ENCODE peak calls at places on chromosomes 5 and 9, in seven cellular contexts. One of them, this sample, is unnamed.
A peak's percentile ranks its signal among the peaks of the same experiment; 100 is the strongest.

GRCh38 chr5:10111575-10111974 is 138.1 kb downstream of the ATPSCKMT start:
- DNase-seq in ovary: no peak
- DNase-seq in amniotic stem cell: peak; percentile 54
- DNase-seq in IMR-90: peak; percentile 54
- DNase-seq in GDM1: peak; percentile 26
- DNase-seq in activated CD4-positive, alpha-beta T cell treated with anti-CD3 and anti-CD28 coated beads, Interleukin-2, amount 50 U/mL, for 1 hour: no peak
- DNase-seq in CD8-positive, alpha-beta T cell: no peak
- DNase-seq in this sample: peak; percentile 11

GRCh38 chr5:54313311-54314270 is 3.2 kb upstream of the ARL15 start:
- DNase-seq in ovary: no peak
- DNase-seq in amniotic stem cell: no peak
- DNase-seq in IMR-90: no peak
- DNase-seq in GDM1: no peak
- DNase-seq in activated CD4-positive, alpha-beta T cell treated with anti-CD3 and anti-CD28 coated beads, Interleukin-2, amount 50 U/mL, for 1 hour: no peak
- DNase-seq in CD8-positive, alpha-beta T cell: no peak
- DNase-seq in this sample: no peak

GRCh38 chr5:154899107-154899816 is 38.7 kb downstream of the GEMIN5 start:
- DNase-seq in ovary: no peak
- DNase-seq in amniotic stem cell: no peak
- DNase-seq in IMR-90: no peak
- DNase-seq in GDM1: no peak
- DNase-seq in activated CD4-positive, alpha-beta T cell treated with anti-CD3 and anti-CD28 coated beads, Interleukin-2, amount 50 U/mL, for 1 hour: no peak
- DNase-seq in CD8-positive, alpha-beta T cell: no peak
- DNase-seq in this sample: no peak

GRCh38 chr5:72070519-72070918 is 36.8 kb upstream of the MAP1B start:
- DNase-seq in ovary: no peak
- DNase-seq in amniotic stem cell: no peak
- DNase-seq in IMR-90: no peak
- DNase-seq in GDM1: no peak
- DNase-seq in activated CD4-positive, alpha-beta T cell treated with anti-CD3 and anti-CD28 coated beads, Interleukin-2, amount 50 U/mL, for 1 hour: no peak
- DNase-seq in CD8-positive, alpha-beta T cell: no peak
- DNase-seq in this sample: no peak

GRCh38 chr9:110700953-110701352 is 32.4 kb downstream of the MUSK start:
- DNase-seq in ovary: no peak
- DNase-seq in amniotic stem cell: peak; percentile 18
- DNase-seq in IMR-90: peak; percentile 65
- DNase-seq in GDM1: no peak
- DNase-seq in activated CD4-positive, alpha-beta T cell treated with anti-CD3 and anti-CD28 coated beads, Interleukin-2, amount 50 U/mL, for 1 hour: no peak
- DNase-seq in CD8-positive, alpha-beta T cell: no peak
- DNase-seq in this sample: no peak

GRCh38 chr5:96016216-96016615 is 54.6 kb upstream of the ELL2 start:
- DNase-seq in ovary: no peak
- DNase-seq in amniotic stem cell: no peak
- DNase-seq in IMR-90: peak; percentile 35
- DNase-seq in GDM1: no peak
- DNase-seq in activated CD4-positive, alpha-beta T cell treated with anti-CD3 and anti-CD28 coated beads, Interleukin-2, amount 50 U/mL, for 1 hour: no peak
- DNase-seq in CD8-positive, alpha-beta T cell: no peak
- DNase-seq in this sample: no peak

GRCh38 chr9:116450378-116451139 is 236.5 kb upstream of the TRIM32 start:
- DNase-seq in ovary: no peak
- DNase-seq in amniotic stem cell: no peak
- DNase-seq in IMR-90: peak; percentile 75
- DNase-seq in GDM1: no peak
- DNase-seq in activated CD4-positive, alpha-beta T cell treated with anti-CD3 and anti-CD28 coated beads, Interleukin-2, amount 50 U/mL, for 1 hour: no peak
- DNase-seq in CD8-positive, alpha-beta T cell: no peak
- DNase-seq in this sample: no peak

GRCh38 chr5:132492386-132492785 is 1.8 kb upstream of the IRF1 start:
- DNase-seq in ovary: no peak
- DNase-seq in amniotic stem cell: no peak
- DNase-seq in IMR-90: peak; percentile 52
- DNase-seq in GDM1: no peak
- DNase-seq in activated CD4-positive, alpha-beta T cell treated with anti-CD3 and anti-CD28 coated beads, Interleukin-2, amount 50 U/mL, for 1 hour: no peak
- DNase-seq in CD8-positive, alpha-beta T cell: no peak
- DNase-seq in this sample: no peak

GRCh38 chr5:96997265-96997859 is 61.5 kb downstream of the LNPEP start:
- DNase-seq in ovary: no peak
- DNase-seq in amniotic stem cell: no peak
- DNase-seq in IMR-90: peak; percentile 63
- DNase-seq in GDM1: no peak
- DNase-seq in activated CD4-positive, alpha-beta T cell treated with anti-CD3 and anti-CD28 coated beads, Interleukin-2, amount 50 U/mL, for 1 hour: no peak
- DNase-seq in CD8-positive, alpha-beta T cell: no peak
- DNase-seq in this sample: no peak

GRCh38 chr5:144864113-144864512 is 693.4 kb downstream of the KCTD16 start:
- DNase-seq in ovary: no peak
- DNase-seq in amniotic stem cell: no peak
- DNase-seq in IMR-90: no peak
- DNase-seq in GDM1: no peak
- DNase-seq in activated CD4-positive, alpha-beta T cell treated with anti-CD3 and anti-CD28 coated beads, Interleukin-2, amount 50 U/mL, for 1 hour: no peak
- DNase-seq in CD8-positive, alpha-beta T cell: no peak
- DNase-seq in this sample: no peak

GRCh38 chr5:170971-171800 is 20.1 kb upstream of the LRRC14B start:
- DNase-seq in ovary: peak; percentile 93
- DNase-seq in amniotic stem cell: no peak
- DNase-seq in IMR-90: no peak
- DNase-seq in GDM1: no peak
- DNase-seq in activated CD4-positive, alpha-beta T cell treated with anti-CD3 and anti-CD28 coated beads, Interleukin-2, amount 50 U/mL, for 1 hour: no peak
- DNase-seq in CD8-positive, alpha-beta T cell: no peak
- DNase-seq in this sample: no peak

GRCh38 chr9:117073539-117074336 is 341.1 kb downstream of the ASTN2 start:
- DNase-seq in ovary: no peak
- DNase-seq in amniotic stem cell: no peak
- DNase-seq in IMR-90: no peak
- DNase-seq in GDM1: no peak
- DNase-seq in activated CD4-positive, alpha-beta T cell treated with anti-CD3 and anti-CD28 coated beads, Interleukin-2, amount 50 U/mL, for 1 hour: no peak
- DNase-seq in CD8-positive, alpha-beta T cell: no peak
- DNase-seq in this sample: peak; percentile 34

GRCh38 chr5:110807174-110807573 is 68.4 kb downstream of the SLC25A46 start:
- DNase-seq in ovary: peak; percentile 24
- DNase-seq in amniotic stem cell: no peak
- DNase-seq in IMR-90: peak; percentile 19
- DNase-seq in GDM1: no peak
- DNase-seq in activated CD4-positive, alpha-beta T cell treated with anti-CD3 and anti-CD28 coated beads, Interleukin-2, amount 50 U/mL, for 1 hour: no peak
- DNase-seq in CD8-positive, alpha-beta T cell: no peak
- DNase-seq in this sample: no peak

GRCh38 chr9:106860731-106861584 is 2.0 kb upstream of the ZNF462 start:
- DNase-seq in ovary: peak; percentile 49
- DNase-seq in amniotic stem cell: no peak
- DNase-seq in IMR-90: peak; percentile 38
- DNase-seq in GDM1: no peak
- DNase-seq in activated CD4-positive, alpha-beta T cell treated with anti-CD3 and anti-CD28 coated beads, Interleukin-2, amount 50 U/mL, for 1 hour: no peak
- DNase-seq in CD8-positive, alpha-beta T cell: no peak
- DNase-seq in this sample: no peak

GRCh38 chr5:127871448-127872153 is 168.4 kb downstream of the CCDC192 start:
- DNase-seq in ovary: no peak
- DNase-seq in amniotic stem cell: no peak
- DNase-seq in IMR-90: no peak
- DNase-seq in GDM1: no peak
- DNase-seq in activated CD4-positive, alpha-beta T cell treated with anti-CD3 and anti-CD28 coated beads, Interleukin-2, amount 50 U/mL, for 1 hour: no peak
- DNase-seq in CD8-positive, alpha-beta T cell: no peak
- DNase-seq in this sample: no peak

GRCh38 chr5:53820119-53820801 is 259.8 kb downstream of the NDUFS4 start:
- DNase-seq in ovary: no peak
- DNase-seq in amniotic stem cell: no peak
- DNase-seq in IMR-90: no peak
- DNase-seq in GDM1: no peak
- DNase-seq in activated CD4-positive, alpha-beta T cell treated with anti-CD3 and anti-CD28 coated beads, Interleukin-2, amount 50 U/mL, for 1 hour: no peak
- DNase-seq in CD8-positive, alpha-beta T cell: no peak
- DNase-seq in this sample: no peak

GRCh38 chr9:19550009-19550408 is 141.2 kb downstream of the ACER2 start:
- DNase-seq in ovary: no peak
- DNase-seq in amniotic stem cell: no peak
- DNase-seq in IMR-90: no peak
- DNase-seq in GDM1: no peak
- DNase-seq in activated CD4-positive, alpha-beta T cell treated with anti-CD3 and anti-CD28 coated beads, Interleukin-2, amount 50 U/mL, for 1 hour: no peak
- DNase-seq in CD8-positive, alpha-beta T cell: no peak
- DNase-seq in this sample: no peak

GRCh38 chr5:158727771-158728311 is 371.9 kb downstream of the EBF1 start:
- DNase-seq in ovary: peak; percentile 80
- DNase-seq in amniotic stem cell: no peak
- DNase-seq in IMR-90: no peak
- DNase-seq in GDM1: no peak
- DNase-seq in activated CD4-positive, alpha-beta T cell treated with anti-CD3 and anti-CD28 coated beads, Interleukin-2, amount 50 U/mL, for 1 hour: no peak
- DNase-seq in CD8-positive, alpha-beta T cell: no peak
- DNase-seq in this sample: no peak

GRCh38 chr9:75147638-75148037 is 59.3 kb downstream of the OSTF1 start:
- DNase-seq in ovary: no peak
- DNase-seq in amniotic stem cell: no peak
- DNase-seq in IMR-90: peak; percentile 19
- DNase-seq in GDM1: peak; percentile 63
- DNase-seq in activated CD4-positive, alpha-beta T cell treated with anti-CD3 and anti-CD28 coated beads, Interleukin-2, amount 50 U/mL, for 1 hour: no peak
- DNase-seq in CD8-positive, alpha-beta T cell: no peak
- DNase-seq in this sample: no peak

GRCh38 chr9:72271617-72272478 is 93.2 kb downstream of the ZFAND5 start:
- DNase-seq in ovary: peak; percentile 21
- DNase-seq in amniotic stem cell: peak; percentile 57
- DNase-seq in IMR-90: peak; percentile 55
- DNase-seq in GDM1: no peak
- DNase-seq in activated CD4-positive, alpha-beta T cell treated with anti-CD3 and anti-CD28 coated beads, Interleukin-2, amount 50 U/mL, for 1 hour: peak; percentile 20
- DNase-seq in CD8-positive, alpha-beta T cell: peak; percentile 50
- DNase-seq in this sample: peak; percentile 51

GRCh38 chr5:109063223-109063622 is 315.5 kb downstream of the FER start:
- DNase-seq in ovary: no peak
- DNase-seq in amniotic stem cell: peak; percentile 20
- DNase-seq in IMR-90: peak; percentile 11
- DNase-seq in GDM1: no peak
- DNase-seq in activated CD4-positive, alpha-beta T cell treated with anti-CD3 and anti-CD28 coated beads, Interleukin-2, amount 50 U/mL, for 1 hour: no peak
- DNase-seq in CD8-positive, alpha-beta T cell: no peak
- DNase-seq in this sample: no peak

GRCh38 chr9:128729302-128729701 is 5.4 kb upstream of the ZDHHC12 start:
- DNase-seq in ovary: no peak
- DNase-seq in amniotic stem cell: no peak
- DNase-seq in IMR-90: no peak
- DNase-seq in GDM1: no peak
- DNase-seq in activated CD4-positive, alpha-beta T cell treated with anti-CD3 and anti-CD28 coated beads, Interleukin-2, amount 50 U/mL, for 1 hour: no peak
- DNase-seq in CD8-positive, alpha-beta T cell: no peak
- DNase-seq in this sample: no peak

GRCh38 chr9:89890326-89890980 is 285.6 kb downstream of the GADD45G start:
- DNase-seq in ovary: no peak
- DNase-seq in amniotic stem cell: no peak
- DNase-seq in IMR-90: no peak
- DNase-seq in GDM1: no peak
- DNase-seq in activated CD4-positive, alpha-beta T cell treated with anti-CD3 and anti-CD28 coated beads, Interleukin-2, amount 50 U/mL, for 1 hour: no peak
- DNase-seq in CD8-positive, alpha-beta T cell: no peak
- DNase-seq in this sample: no peak

GRCh38 chr9:78778843-78779486 is 482.0 kb downstream of the PSAT1 start:
- DNase-seq in ovary: no peak
- DNase-seq in amniotic stem cell: no peak
- DNase-seq in IMR-90: no peak
- DNase-seq in GDM1: no peak
- DNase-seq in activated CD4-positive, alpha-beta T cell treated with anti-CD3 and anti-CD28 coated beads, Interleukin-2, amount 50 U/mL, for 1 hour: no peak
- DNase-seq in CD8-positive, alpha-beta T cell: no peak
- DNase-seq in this sample: no peak

GRCh38 chr5:153659337-153659736 is 168.9 kb downstream of the GRIA1 start:
- DNase-seq in ovary: peak; percentile 11
- DNase-seq in amniotic stem cell: peak; percentile 10
- DNase-seq in IMR-90: peak; percentile 87
- DNase-seq in GDM1: no peak
- DNase-seq in activated CD4-positive, alpha-beta T cell treated with anti-CD3 and anti-CD28 coated beads, Interleukin-2, amount 50 U/mL, for 1 hour: no peak
- DNase-seq in CD8-positive, alpha-beta T cell: no peak
- DNase-seq in this sample: no peak

GRCh38 chr5:159412284-159413046 is 82.2 kb upstream of the IL12B start:
- DNase-seq in ovary: no peak
- DNase-seq in amniotic stem cell: no peak
- DNase-seq in IMR-90: no peak
- DNase-seq in GDM1: peak; percentile 23
- DNase-seq in activated CD4-positive, alpha-beta T cell treated with anti-CD3 and anti-CD28 coated beads, Interleukin-2, amount 50 U/mL, for 1 hour: peak; percentile 59
- DNase-seq in CD8-positive, alpha-beta T cell: peak; percentile 64
- DNase-seq in this sample: no peak

GRCh38 chr5:149605354-149605997 is 24.2 kb downstream of the ARHGEF37 start:
- DNase-seq in ovary: no peak
- DNase-seq in amniotic stem cell: no peak
- DNase-seq in IMR-90: no peak
- DNase-seq in GDM1: no peak
- DNase-seq in activated CD4-positive, alpha-beta T cell treated with anti-CD3 and anti-CD28 coated beads, Interleukin-2, amount 50 U/mL, for 1 hour: no peak
- DNase-seq in CD8-positive, alpha-beta T cell: no peak
- DNase-seq in this sample: no peak

GRCh38 chr9:109248133-109248581 is 72.7 kb downstream of the EPB41L4B start:
- DNase-seq in ovary: no peak
- DNase-seq in amniotic stem cell: no peak
- DNase-seq in IMR-90: peak; percentile 57
- DNase-seq in GDM1: no peak
- DNase-seq in activated CD4-positive, alpha-beta T cell treated with anti-CD3 and anti-CD28 coated beads, Interleukin-2, amount 50 U/mL, for 1 hour: no peak
- DNase-seq in CD8-positive, alpha-beta T cell: no peak
- DNase-seq in this sample: peak; percentile 61

GRCh38 chr5:140165101-140165920 is 9.7 kb upstream of the CYSTM1 start:
- DNase-seq in ovary: no peak
- DNase-seq in amniotic stem cell: no peak
- DNase-seq in IMR-90: no peak
- DNase-seq in GDM1: no peak
- DNase-seq in activated CD4-positive, alpha-beta T cell treated with anti-CD3 and anti-CD28 coated beads, Interleukin-2, amount 50 U/mL, for 1 hour: no peak
- DNase-seq in CD8-positive, alpha-beta T cell: no peak
- DNase-seq in this sample: no peak